ENCODE peak calls at places on chromosomes 11 and 22, in six cellular contexts. W is stimulated activated naive CD4-positive, alpha-beta T cell; J is LNCaP clone FGC; U is T-cell; Y is cardiac fibroblast; B is gastrocnemius medialis. A is an unnamed sample.

GRCh38 chr11:47067401-47067800 is 109.3 kb downstream of the ARFGAP2 start:
- DNase-seq in U (no peak), B (no peak), W (no peak), J (no peak), Y (no peak), A (no peak)

GRCh38 chr22:41382610-41383009 is 868 bp downstream of the TEF start:
- DNase-seq in Y (no peak), J (no peak), W (no peak), U (no peak), B (no peak), A (no peak)

GRCh38 chr11:9571071-9571765 is 2.3 kb upstream of the WEE1 start:
- DNase-seq in J (no peak), W (no peak), B (no peak), Y (no peak), U (no peak), A (no peak)

GRCh38 chr11:126601550-126602215 is 246.2 kb downstream of the ST3GAL4 start:
- DNase-seq in U (no peak), B (no peak), Y (no peak), J (no peak), W (no peak), A (no peak)

GRCh38 chr11:1669546-1670218 is 27.3 kb upstream of the KRTAP5-6 start:
- DNase-seq in W (no peak), J (no peak), U (no peak), Y (no peak), B (no peak), A (no peak)

GRCh38 chr11:58334708-58335107 is 24.2 kb downstream of the OR5B17 start:
- DNase-seq in Y (peak; percentile 97), U (no peak), W (no peak), B (no peak), J (no peak), A (no peak)

GRCh38 chr22:39528080-39528661 is 4.4 kb downstream of the RPS19BP1 start:
- DNase-seq in Y (no peak), U (no peak), W (no peak), B (no peak), J (no peak), A (no peak)

GRCh38 chr22:50548913-50549790 is 3.5 kb downstream of the KLHDC7B start:
- DNase-seq in U (no peak), J (no peak), W (no peak), B (no peak), Y (no peak), A (no peak)

GRCh38 chr11:108559340-108559739 is 34.2 kb downstream of the EXPH5 start:
- DNase-seq in U (no peak), J (no peak), Y (peak; percentile 69), B (no peak), W (no peak), A (no peak)

GRCh38 chr11:111977141-111978027 is 40.2 kb downstream of the DIXDC1 start:
- DNase-seq in B (peak; percentile 51), W (no peak), J (no peak), Y (peak; percentile 31), U (peak; percentile 2), A (peak; percentile 87)

GRCh38 chr11:44555031-44555800 is 10.2 kb upstream of the CD82 start:
- DNase-seq in B (no peak), J (no peak), U (no peak), W (no peak), Y (no peak), A (no peak)

GRCh38 chr11:18011633-18012313 is 1.1 kb downstream of the SERGEF start:
- DNase-seq in W (no peak), U (no peak), Y (peak; percentile 9), J (no peak), B (no peak), A (no peak)

GRCh38 chr11:44320289-44320973 is 10.5 kb upstream of the ALX4 start:
- DNase-seq in B (no peak), Y (no peak), U (no peak), J (no peak), W (no peak), A (no peak)

GRCh38 chr22:35834080-35834479 is 116.4 kb downstream of the APOL5 start:
- DNase-seq in Y (no peak), J (no peak), B (no peak), W (no peak), U (no peak), A (no peak)

GRCh38 chr11:8359521-8359920 is 95.8 kb upstream of the LMO1 start:
- DNase-seq in W (no peak), B (no peak), Y (no peak), J (no peak), U (no peak), A (no peak)

GRCh38 chr11:119365071-119365591 is 16.4 kb downstream of the USP2 start:
- DNase-seq in W (no peak), B (peak; percentile 82), Y (peak; percentile 35), J (no peak), U (no peak), A (no peak)

GRCh38 chr22:50621491-50621880 is 6.5 kb downstream of the ARSA start:
- DNase-seq in B (no peak), Y (no peak), U (peak; percentile 61), W (peak; percentile 69), J (no peak), A (no peak)

GRCh38 chr11:109291553-109291952 is 130.4 kb upstream of the C11orf87 start:
- DNase-seq in J (no peak), B (no peak), W (no peak), U (no peak), Y (no peak), A (no peak)

GRCh38 chr11:44623716-44624491 is 58.4 kb downstream of the CD82 start:
- DNase-seq in U (no peak), B (peak; percentile 10), Y (no peak), W (no peak), J (no peak), A (peak; percentile 62)

GRCh38 chr11:134508219-134508990 is 96.4 kb upstream of the B3GAT1 start:
- DNase-seq in U (no peak), W (no peak), Y (no peak), J (no peak), B (no peak), A (peak; percentile 34)

GRCh38 chr11:101718406-101718805 is 134.6 kb upstream of the TRPC6 start:
- DNase-seq in W (no peak), B (no peak), Y (peak; percentile 76), J (no peak), U (no peak), A (no peak)

GRCh38 chr22:38760477-38761201 is 4.8 kb upstream of the SUN2 start:
- DNase-seq in Y (peak; percentile 72), B (no peak), U (no peak), J (no peak), W (no peak), A (no peak)

GRCh38 chr11:34198523-34198922 is 93.1 kb downstream of the NAT10 start:
- DNase-seq in B (no peak), J (no peak), U (no peak), W (no peak), Y (peak; percentile 13), A (no peak)

GRCh38 chr11:111975076-111975806 is 38.1 kb downstream of the DIXDC1 start:
- DNase-seq in J (no peak), W (no peak), U (no peak), B (no peak), Y (no peak), A (no peak)

GRCh38 chr11:72227316-72228228 is 3.0 kb downstream of the INPPL1 start:
- DNase-seq in Y (peak; percentile 19), B (peak; percentile 15), U (no peak), W (no peak), J (no peak), A (peak; percentile 75)

GRCh38 chr11:124311269-124311668 is 2.5 kb downstream of the OR8D1 start:
- DNase-seq in W (no peak), B (no peak), Y (no peak), U (no peak), J (no peak), A (no peak)

GRCh38 chr11:46120361-46120710 is 918 bp downstream of the PHF21A start:
- DNase-seq in J (no peak), U (no peak), Y (no peak), W (no peak), B (no peak), A (peak; percentile 71)

GRCh38 chr22:37190262-37190780 is 2.3 kb upstream of the C1QTNF6 start:
- DNase-seq in U (no peak), B (no peak), Y (no peak), W (no peak), J (peak; percentile 58), A (peak; percentile 14)

GRCh38 chr11:120331301-120331966 is 4.8 kb upstream of the ARHGEF12 start:
- DNase-seq in J (no peak), B (no peak), W (no peak), U (no peak), Y (peak; percentile 92), A (no peak)

GRCh38 chr22:25911243-25911972 is 169.4 kb downstream of the MYO18B start:
- DNase-seq in J (no peak), Y (no peak), W (no peak), B (no peak), U (no peak), A (no peak)

GRCh38 chr11:34072831-34073230 is 21.3 kb downstream of the CAPRIN1 start:
- DNase-seq in B (no peak), W (no peak), J (no peak), Y (peak; percentile 21), U (no peak), A (no peak)

GRCh38 chr11:84430661-84431060 is 1144.5 kb upstream of the CCDC90B start:
- DNase-seq in U (no peak), J (no peak), W (no peak), Y (no peak), B (peak; percentile 15), A (no peak)

GRCh38 chr11:64313491-64314145 is 3.7 kb downstream of the TRMT112 start:
- DNase-seq in J (no peak), Y (peak; percentile 50), U (no peak), B (peak; percentile 79), W (no peak), A (no peak)